ENCODE peak calls at places on chromosomes 5 and 9, in four cellular contexts. S is SJSA1; G is kidney tubule cell; W is stimulated activated CD4-positive, alpha-beta T cell treated with anti-CD3 and anti-CD28 coated beads, Interleukin-15, amount 100 ng/mL, for 24 hours. L is an unnamed sample.

GRCh38 chr9:123003467-123003866 is 30.0 kb upstream of the GPR21 start:
- DNase-seq in W (no peak), S (no peak), G (no peak), L (no peak)

GRCh38 chr5:72308853-72309191 is 11.2 kb downstream of the MRPS27 start:
- DNase-seq in W (no peak), G (no peak), S (no peak), L (no peak)

GRCh38 chr9:127634698-127635097 is 22.6 kb downstream of the STXBP1 start:
- DNase-seq in W (no peak), G (peak; percentile 10), S (no peak), L (no peak)

GRCh38 chr5:66511491-66511890 is 84.7 kb upstream of the MAST4 start:
- DNase-seq in G (no peak), S (no peak), W (no peak), L (no peak)

GRCh38 chr5:140108093-140109049 is 5.5 kb upstream of the PURA start:
- DNase-seq in S (peak; percentile 42), W (peak; percentile 52), G (peak; percentile 34), L (no peak)

GRCh38 chr9:109856785-109857184 is 76.8 kb downstream of the PALM2AKAP2 start:
- DNase-seq in S (no peak), G (no peak), W (no peak), L (no peak)

GRCh38 chr5:171453056-171453725 is 33.7 kb downstream of the FGF18 start:
- DNase-seq in G (no peak), S (no peak), W (no peak), L (no peak)

GRCh38 chr5:149559712-149560111 is 8.5 kb upstream of the CSNK1A1 start:
- DNase-seq in W (no peak), G (no peak), S (no peak), L (no peak)

GRCh38 chr9:117768740-117769400 is 64.7 kb downstream of the TLR4 start:
- DNase-seq in S (no peak), W (no peak), G (no peak), L (no peak)

GRCh38 chr9:124357591-124358361 is 57.5 kb downstream of the PSMB7 start:
- DNase-seq in G (no peak), S (no peak), W (no peak), L (no peak)

GRCh38 chr9:1267141-1267570 is 217.0 kb downstream of the DMRT2 start:
- DNase-seq in S (no peak), W (no peak), G (peak; percentile 37), L (no peak)

GRCh38 chr9:137114613-137115393 is at the start of gene DPP7:
- DNase-seq in S (no peak), W (peak; percentile 88), G (peak; percentile 53), L (no peak)

GRCh38 chr5:124124711-124125229 is 612.8 kb downstream of the CSNK1G3 start:
- DNase-seq in S (no peak), W (no peak), G (peak; percentile 48), L (peak; percentile 65)

GRCh38 chr5:181190711-181191525 is 14.1 kb downstream of the TRIM7 start:
- DNase-seq in W (peak; percentile 68), S (no peak), G (peak; percentile 54), L (no peak)

GRCh38 chr9:101270325-101270701 is 114.5 kb downstream of the BAAT start:
- DNase-seq in G (no peak), W (no peak), S (no peak), L (no peak)

GRCh38 chr5:124072570-124072969 is 560.6 kb downstream of the CSNK1G3 start:
- DNase-seq in S (no peak), W (no peak), G (no peak), L (no peak)

GRCh38 chr5:33801292-33801691 is 90.5 kb downstream of the ADAMTS12 start:
- DNase-seq in W (no peak), G (no peak), S (no peak), L (no peak)

GRCh38 chr9:111037744-111038335 is 430 bp downstream of the LPAR1 start:
- DNase-seq in G (peak; percentile 50), S (peak; percentile 70), W (peak; percentile 7), L (no peak)

L was measured in kidney glomerular epithelial cell.